ENCODE peak calls at places on chromosomes 3 and 15, in eight cellular contexts. V, O, R, J, W, F, S and P are unnamed samples.

GRCh38 chr3:169497567-169498257 is 165.8 kb downstream of the MECOM start:
- DNase-seq in V (no peak), O (no peak), R (no peak), J (no peak), W (no peak), F (no peak), S (no peak), P (no peak)

GRCh38 chr3:105836533-105836932 is 32.3 kb downstream of the CBLB start:
- DNase-seq in V (no peak), O (peak; percentile 12), R (peak; percentile 56), J (no peak), W (no peak), F (no peak), S (no peak), P (peak; percentile 60)

GRCh38 chr3:107973152-107973551 is 117.7 kb downstream of the CD47 start:
- DNase-seq in V (no peak), O (no peak), R (no peak), J (no peak), W (no peak), F (no peak), S (no peak), P (no peak)

GRCh38 chr3:82796765-82797164 is 1035.3 kb upstream of the GBE1 start:
- DNase-seq in V (no peak), O (no peak), R (no peak), J (peak; percentile 19), W (no peak), F (no peak), S (no peak), P (no peak)

GRCh38 chr3:113546414-113546893 is 14.1 kb downstream of the SIDT1 start:
- DNase-seq in V (no peak), O (no peak), R (no peak), J (no peak), W (no peak), F (no peak), S (no peak), P (no peak)

GRCh38 chr15:81410318-81410753 is 36.3 kb upstream of the TMC3 start:
- DNase-seq in V (peak; percentile 76), O (peak; percentile 29), R (peak; percentile 59), J (peak; percentile 84), W (peak; percentile 36), F (peak; percentile 50), S (no peak), P (no peak)

GRCh38 chr3:61938878-61939549 is 377.6 kb downstream of the PTPRG start:
- DNase-seq in V (no peak), O (no peak), R (no peak), J (no peak), W (no peak), F (no peak), S (no peak), P (no peak)

GRCh38 chr15:94229591-94230365 is 1.6 kb upstream of the MCTP2 start:
- DNase-seq in V (no peak), O (no peak), R (no peak), J (no peak), W (no peak), F (no peak), S (no peak), P (no peak)

GRCh38 chr15:69090197-69090948 is 70.1 kb upstream of the GLCE start:
- DNase-seq in V (no peak), O (no peak), R (no peak), J (peak; percentile 34), W (no peak), F (no peak), S (no peak), P (no peak)

GRCh38 chr15:61393949-61394348 is 164.8 kb upstream of the RORA start:
- DNase-seq in V (no peak), O (peak; percentile 12), R (no peak), J (no peak), W (no peak), F (no peak), S (no peak), P (no peak)

GRCh38 chr3:180973543-180973942 is 16.0 kb downstream of the DNAJC19 start:
- DNase-seq in V (no peak), O (no peak), R (no peak), J (no peak), W (no peak), F (no peak), S (no peak), P (no peak)

GRCh38 chr3:19946291-19946831 is 536 bp upstream of the RAB5A start:
- DNase-seq in V (no peak), O (no peak), R (no peak), J (no peak), W (peak; percentile 45), F (no peak), S (no peak), P (no peak)

GRCh38 chr3:159025733-159026132 is 223.9 kb downstream of the MFSD1 start:
- DNase-seq in V (no peak), O (no peak), R (no peak), J (no peak), W (no peak), F (no peak), S (no peak), P (no peak)

GRCh38 chr15:67547836-67548531 is 5.5 kb downstream of the MAP2K5 start:
- DNase-seq in V (no peak), O (no peak), R (no peak), J (no peak), W (no peak), F (no peak), S (no peak), P (no peak)

GRCh38 chr3:46586738-46587246 is 20.7 kb upstream of the LRRC2 start:
- DNase-seq in V (no peak), O (no peak), R (no peak), J (no peak), W (no peak), F (no peak), S (no peak), P (no peak)

GRCh38 chr3:33831053-33831452 is 32.6 kb downstream of the PDCD6IP start:
- DNase-seq in V (no peak), O (no peak), R (no peak), J (no peak), W (no peak), F (no peak), S (no peak), P (no peak)

GRCh38 chr3:16426665-16427064 is 86.8 kb downstream of the RFTN1 start:
- DNase-seq in V (no peak), O (no peak), R (no peak), J (no peak), W (no peak), F (no peak), S (no peak), P (no peak)

GRCh38 chr3:94928921-94929320 is 866.1 kb downstream of the NSUN3 start:
- DNase-seq in V (no peak), O (no peak), R (no peak), J (no peak), W (peak; percentile 8), F (peak; percentile 35), S (no peak), P (no peak)

GRCh38 chr15:52277575-52277974 is 18.0 kb downstream of the MYO5C start:
- DNase-seq in V (no peak), O (no peak), R (no peak), J (no peak), W (no peak), F (no peak), S (no peak), P (no peak)

GRCh38 chr3:181912384-181912783 is 200.7 kb downstream of the SOX2 start:
- DNase-seq in V (no peak), O (no peak), R (no peak), J (no peak), W (no peak), F (no peak), S (no peak), P (no peak)

GRCh38 chr3:16013563-16013962 is 160.9 kb upstream of the GALNT15 start:
- DNase-seq in V (no peak), O (no peak), R (no peak), J (no peak), W (no peak), F (no peak), S (no peak), P (no peak)

DNA sequence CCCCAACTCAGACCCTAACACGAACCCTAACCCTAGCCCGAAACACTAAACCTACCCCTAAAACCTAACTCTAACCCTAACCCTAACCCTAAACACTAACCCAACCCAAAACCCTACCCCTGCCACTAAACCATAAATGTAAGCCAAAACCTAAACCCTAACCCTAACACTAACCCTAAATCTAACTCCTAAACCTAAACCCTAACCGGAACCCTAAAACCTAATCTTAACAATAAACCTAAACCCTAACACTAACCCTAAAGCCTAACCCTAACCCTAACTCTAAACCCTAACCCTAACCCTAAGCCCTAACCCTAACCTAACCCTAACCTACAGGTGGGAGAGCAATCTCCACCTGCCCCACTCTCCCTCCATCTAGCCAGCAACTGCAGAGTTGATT is 152.3 kb downstream of the OR4M2 start:
- DNase-seq in V (no peak), O (no peak), R (no peak), J (no peak), W (no peak), F (no peak), S (no peak), P (no peak)
- H3K9me3 ChIP-seq in V (no peaks in the 10 kb centered on the region), O (no peaks in the 10 kb centered on the region), R (no peaks in the 10 kb centered on the region), J (peaks cover 48% of the 10 kb centered on the region), W (peaks cover 26% of the 10 kb centered on the region), F (no peaks in the 10 kb centered on the region), S (peaks cover 13% of the 10 kb centered on the region), P (no peaks in the 10 kb centered on the region)

DNA sequence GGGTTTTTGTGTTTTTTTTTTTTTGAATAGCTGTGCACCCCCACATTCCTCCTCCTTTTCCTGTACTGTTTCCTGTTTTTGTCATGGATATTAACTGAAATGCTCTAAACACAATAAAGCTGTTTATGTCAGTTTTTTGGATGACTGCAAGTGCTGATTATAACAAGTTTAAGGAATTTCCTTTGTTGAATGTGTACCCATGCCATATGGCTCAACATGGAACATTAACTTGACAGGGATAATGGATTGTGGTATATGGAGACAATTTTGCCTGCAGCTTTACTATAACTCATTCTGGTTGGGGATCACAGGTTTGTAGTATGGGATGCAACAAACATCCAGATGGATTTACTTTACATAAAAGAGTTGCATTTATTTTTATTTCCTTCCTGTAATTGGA is 216.4 kb downstream of the TCF12 start:
- DNase-seq in V (no peak), O (no peak), R (no peak), J (no peak), W (no peak), F (no peak), S (no peak), P (no peak)
- H3K4me3 ChIP-seq in V (no peak overlapping the region), O (no peak overlapping the region), R (no peak overlapping the region), J (no peak overlapping the region), W (no peak overlapping the region), F (no peak overlapping the region), S (no peak overlapping the region), P (no peak overlapping the region)

DNA sequence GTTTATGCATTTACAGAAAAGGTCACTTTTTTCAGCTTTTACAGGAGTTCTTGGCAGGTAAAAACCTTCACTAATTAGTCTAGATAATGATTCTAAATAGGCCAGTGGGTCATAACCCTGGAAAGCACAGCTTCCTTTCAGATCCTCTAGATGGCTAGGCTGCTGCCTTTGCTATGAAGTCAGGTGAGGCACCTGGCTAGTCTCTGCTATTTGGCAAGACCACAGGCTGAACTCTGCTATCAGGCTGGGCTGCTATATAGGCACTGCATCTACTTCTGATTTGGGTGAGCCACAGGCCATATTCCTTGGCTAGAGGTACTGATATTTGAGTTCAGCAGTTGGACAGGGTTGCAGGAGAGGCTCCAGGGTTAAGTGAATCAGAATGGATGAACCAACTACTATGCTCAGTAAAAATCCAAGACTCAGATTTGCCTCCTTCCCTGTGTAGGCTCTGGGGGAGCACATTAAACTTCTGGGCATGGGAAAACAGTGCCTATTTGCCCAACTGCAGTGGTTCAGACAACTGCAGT is 665.7 kb upstream of the TBL1XR1 start:
- DNase-seq in V (no peak), O (no peak), R (no peak), J (no peak), W (no peak), F (no peak), S (no peak), P (no peak)
- H3K9me3 ChIP-seq in V (peaks cover 15% of the 10 kb centered on the region), O (peaks cover 7% of the 10 kb centered on the region), R (no peaks in the 10 kb centered on the region), J (peaks cover 9% of the 10 kb centered on the region), W (peaks cover 11% of the 10 kb centered on the region), F (peaks cover 16% of the 10 kb centered on the region), S (peaks cover 9% of the 10 kb centered on the region), P (peaks cover 5% of the 10 kb centered on the region)

GRCh38 chr15:83747718-83748110 is 93.8 kb downstream of the ADAMTSL3 start:
- DNase-seq in V (no peak), O (no peak), R (no peak), J (no peak), W (no peak), F (no peak), S (no peak), P (no peak)
- H3K4me3 ChIP-seq in V (no peak overlapping the region), O (no peak overlapping the region), R (no peak overlapping the region), J (no peak overlapping the region), W (no peak overlapping the region), F (no peak overlapping the region), S (no peak overlapping the region), P (no peak overlapping the region)